ENCODE peak calls at places on chromosomes 11 and 22, in ten cellular contexts. P is transverse colon, H is cardiac fibroblast, X is body of pancreas, K is bronchial epithelial cell, F is uterus, Z is prostate gland, I is fibroblast of lung, B is tibial artery, T is ovary. R is an unnamed sample.

GRCh38 chr11:6315811-6316425 is 4.4 kb downstream of the CAVIN3 start:
- DNase-seq in I (peak; percentile 71), B (peak; percentile 71), Z (peak; percentile 38), H (peak; percentile 78), K (peak; percentile 46), P (peak; percentile 45), F (peak; percentile 65), X (peak; percentile 66), T (peak; percentile 50), R (peak; percentile 88)

GRCh38 chr22:32589007-32589406 is 114.4 kb downstream of the FBXO7 start:
- DNase-seq in B (peak; percentile 38), K (no peak), X (peak; percentile 17), H (peak; percentile 29), P (no peak), T (no peak), Z (no peak), F (peak; percentile 31), I (peak; percentile 56), R (peak; percentile 10)

GRCh38 chr11:63813563-63814382 is 517 bp downstream of the SPINDOC start:
- DNase-seq in K (no peak), B (peak; percentile 47), T (peak; percentile 52), X (peak; percentile 21), F (peak; percentile 44), I (peak; percentile 68), Z (peak; percentile 33), H (peak; percentile 61), P (peak; percentile 47), R (peak; percentile 87)

GRCh38 chr22:32466496-32466895 is 2.2 kb upstream of the BPIFC start:
- DNase-seq in F (no peak), P (no peak), I (no peak), H (no peak), T (no peak), B (no peak), X (no peak), Z (no peak), K (no peak), R (no peak)

GRCh38 chr11:32072872-32073661 is 17.8 kb upstream of the RCN1 start:
- DNase-seq in B (no peak), K (no peak), P (no peak), F (no peak), H (no peak), I (no peak), X (no peak), T (no peak), Z (no peak), R (no peak)

GRCh38 chr11:44424841-44425240 is 114.9 kb upstream of the ALX4 start:
- DNase-seq in H (no peak), I (no peak), B (no peak), F (no peak), T (no peak), K (no peak), Z (no peak), P (no peak), X (no peak), R (no peak)

GRCh38 chr22:48261048-48261621 is 1498.7 kb downstream of the TBC1D22A start:
- DNase-seq in P (no peak), B (no peak), X (no peak), F (no peak), I (no peak), K (no peak), Z (no peak), H (no peak), T (no peak), R (no peak)

GRCh38 chr22:24952837-24953293 is 349 bp downstream of the KIAA1671 start:
- DNase-seq in X (peak; percentile 65), I (peak; percentile 47), H (peak; percentile 66), F (peak; percentile 45), K (peak; percentile 54), T (peak; percentile 63), P (peak; percentile 71), B (peak; percentile 35), Z (peak; percentile 41), R (peak; percentile 38)

GRCh38 chr11:77111277-77111676 is 8.6 kb downstream of the OMP start:
- DNase-seq in F (no peak), Z (no peak), H (no peak), X (no peak), I (no peak), P (no peak), B (no peak), T (no peak), K (no peak), R (no peak)

GRCh38 chr22:45302047-45302446 is 7.7 kb upstream of the FAM118A start:
- DNase-seq in F (no peak), I (peak; percentile 81), Z (no peak), P (no peak), B (no peak), T (no peak), K (peak; percentile 53), X (no peak), H (peak; percentile 49), R (no peak)

GRCh38 chr22:43060213-43060612 is 29.0 kb downstream of the TTLL1 start:
- DNase-seq in Z (no peak), B (no peak), P (peak; percentile 54), H (peak; percentile 14), T (no peak), X (peak; percentile 10), K (peak; percentile 10), F (no peak), I (peak; percentile 12), R (no peak)

GRCh38 chr22:44555597-44555996 is 57.6 kb upstream of the RTL6 start:
- DNase-seq in X (no peak), F (no peak), K (no peak), P (no peak), B (no peak), H (no peak), Z (no peak), I (no peak), T (no peak), R (no peak)

GRCh38 chr22:33922268-33922667 is 2.0 kb upstream of the LARGE1 start:
- DNase-seq in I (peak; percentile 32), F (peak; percentile 51), T (peak; percentile 52), H (peak; percentile 39), P (peak; percentile 39), Z (peak; percentile 30), K (no peak), B (peak; percentile 34), X (peak; percentile 18), R (peak; percentile 16)

GRCh38 chr11:65489706-65490310 is 9.0 kb upstream of the MALAT1 start:
- DNase-seq in Z (no peak), H (peak; percentile 71), X (no peak), F (peak; percentile 73), K (no peak), B (peak; percentile 54), P (peak; percentile 52), T (peak; percentile 43), I (peak; percentile 39), R (no peak)

DNA sequence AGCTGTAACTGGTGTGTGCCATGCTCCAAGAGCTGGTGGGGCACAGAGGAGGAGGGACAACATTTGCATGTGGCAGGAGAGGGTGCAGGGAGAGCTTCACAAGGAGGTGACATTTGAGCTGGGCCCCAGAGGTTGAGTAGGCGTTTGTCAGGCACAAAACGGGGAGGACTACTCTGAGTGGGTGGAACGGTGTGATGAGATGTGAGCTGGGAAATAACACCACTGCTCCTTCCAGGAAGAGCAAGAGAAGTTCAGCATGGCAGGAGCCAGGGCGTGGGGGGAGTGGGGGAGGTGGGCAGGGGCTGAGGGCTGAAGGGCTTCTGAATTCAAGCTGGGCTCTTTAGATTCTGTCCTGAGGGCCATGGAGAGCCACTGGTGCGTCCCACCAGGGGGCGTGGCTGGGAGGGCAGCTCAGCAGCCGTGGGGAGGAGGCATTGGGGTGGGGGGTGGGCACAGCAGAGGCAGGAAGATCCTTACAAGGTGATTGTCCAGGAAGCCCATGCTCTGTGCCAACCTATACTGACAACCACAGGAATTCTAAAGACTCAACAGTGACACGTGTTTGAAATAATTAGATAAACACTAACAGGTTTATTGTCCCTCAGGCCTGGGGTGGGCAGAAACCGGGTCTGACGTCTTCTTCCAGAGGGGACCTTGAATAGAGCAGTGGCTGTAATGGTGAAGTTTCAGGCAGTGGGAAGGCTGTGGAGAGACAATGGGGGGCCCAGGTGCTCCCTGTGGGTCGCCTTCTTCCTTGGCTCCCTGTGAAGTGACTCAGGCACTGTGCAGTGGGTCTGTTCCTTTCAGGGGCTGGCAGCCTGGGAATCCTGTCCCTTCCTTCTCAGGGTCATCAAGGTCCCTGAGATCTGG is 54.4 kb downstream of the OTOG start:
- DNase-seq in I (no peak), F (no peak), T (no peak), X (no peak), K (no peak), H (no peak), P (no peak), Z (no peak), B (no peak), R (peak; percentile 54)
- TF ChIP-seq CTCF in I (no peak), F (no peak), T (no peak), X (no peak), K (no peak), H (no peak), P (no peak), Z (no peak), B (no peak), R (no peak)

GRCh38 chr11:27604416-27604815 is 95.8 kb downstream of the BDNF start:
- DNase-seq in Z (no peak), F (no peak), P (no peak), K (no peak), B (no peak), I (no peak), H (no peak), T (no peak), X (no peak), R (no peak)
- TF ChIP-seq CTCF in Z (no peak), F (no peak), P (no peak), K (no peak), B (no peak), I (no peak), H (no peak), T (no peak), X (no peak), R (no peak)

DNA sequence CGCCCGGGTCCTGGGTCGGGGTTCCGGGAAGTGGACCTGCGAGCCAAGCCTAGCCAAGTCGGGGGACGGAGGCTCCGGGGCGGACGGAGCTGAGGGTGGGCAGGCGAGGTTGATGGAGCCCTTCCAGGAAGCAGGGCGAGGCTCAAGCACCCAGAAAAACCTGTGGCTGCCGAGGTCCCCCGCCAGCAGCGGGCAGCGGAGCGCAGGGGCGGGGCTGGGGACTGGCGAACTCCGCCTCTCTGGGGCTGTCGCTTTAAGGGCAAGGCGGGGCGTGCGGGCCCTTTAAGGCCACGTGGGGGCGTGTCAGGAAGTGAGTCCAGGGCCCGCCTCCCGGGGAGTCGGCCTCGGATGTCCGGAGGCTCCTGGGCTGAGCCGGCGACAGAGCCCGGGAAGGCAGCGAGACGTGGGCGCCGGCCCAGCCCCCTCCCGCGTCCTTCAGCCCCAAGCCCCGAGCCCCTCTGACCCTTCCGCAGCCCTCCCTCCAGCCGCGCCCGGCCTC is at the start of gene SLC35C1:
- DNase-seq in B (peak; percentile 97), X (peak; percentile 98), Z (peak; percentile 97), P (peak; percentile 99), T (peak; percentile 96), F (peak; percentile 96), I (peak; percentile 92), H (peak; percentile 96), K (peak; percentile 83), R (peak; percentile 96)
- TF ChIP-seq CTCF in B (peak; percentile 19), X (no peak), Z (peak; percentile 53), P (no peak), T (peak; percentile 29), F (no peak), I (no peak), H (peak; percentile 1), K (no peak), R (no peak)

DNA sequence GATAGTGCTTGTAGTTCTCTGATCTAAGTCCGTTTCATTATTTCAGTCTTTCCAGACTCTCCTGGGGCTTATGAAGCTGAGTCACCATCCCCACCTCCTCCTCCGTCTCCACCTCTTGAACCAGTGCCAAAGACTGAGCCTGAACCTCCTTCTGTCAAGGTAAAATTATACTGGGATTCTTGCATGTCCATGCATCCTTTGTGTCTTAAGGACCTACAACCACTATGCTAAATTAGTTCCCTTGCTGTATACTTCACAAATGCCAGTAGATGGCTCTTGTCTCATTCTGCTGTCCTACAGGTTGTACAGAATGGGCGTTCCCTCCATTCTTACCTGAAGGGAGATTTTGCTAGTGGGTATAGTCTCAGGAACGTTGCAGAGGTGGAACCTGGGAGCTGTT is 42.2 kb downstream of the POLD3 start:
- DNase-seq in I (peak; percentile 43), H (peak; percentile 57), F (peak; percentile 69), Z (no peak), X (peak; percentile 16), P (peak; percentile 14), T (no peak), B (no peak), K (peak; percentile 96), R (no peak)
- TF ChIP-seq CTCF in I (peak; percentile 12), H (peak; percentile 40), F (peak; percentile 33), Z (peak; percentile 59), X (peak; percentile 4), P (peak; percentile 34), T (no peak), B (peak; percentile 33), K (peak; percentile 36), R (no peak)